ENCODE peak calls at places on chromosomes 2 and 18, in nine cellular contexts. Z is ascending aorta; D is prostate gland; T is suprapubic skin; P is lower lobe of right lung; F is left ventricle myocardium inferior; K is CD4-positive, alpha-beta memory T cell; B is GM23338; R is body of pancreas. W is an unnamed sample.

GRCh38 chr2:191048073-191048472 is 34.1 kb upstream of the STAT1 start:
- DNase-seq in Z (no peak), D (no peak), T (no peak), P (no peak), F (no peak), K (no peak), B (no peak), R (no peak), W (no peak)

GRCh38 chr2:157443795-157444642 is at the start of gene CYTIP:
- DNase-seq in Z (no peak), D (peak; percentile 8), T (no peak), P (peak; percentile 49), F (no peak), K (peak; percentile 78), B (no peak), R (no peak), W (no peak)

GRCh38 chr2:8004250-8004681 is 677.6 kb upstream of the ID2 start:
- DNase-seq in Z (no peak), D (no peak), T (no peak), P (no peak), F (no peak), K (no peak), B (no peak), R (no peak), W (peak; percentile 81)

GRCh38 chr18:5196253-5197031 is 615 bp downstream of the AKAIN1 start:
- DNase-seq in Z (no peak), D (no peak), T (peak; percentile 46), P (no peak), F (peak; percentile 11), K (no peak), B (peak; percentile 74), R (no peak), W (no peak)

GRCh38 chr2:1588994-1589611 is 155.2 kb downstream of the PXDN start:
- DNase-seq in Z (no peak), D (no peak), T (no peak), P (peak; percentile 34), F (no peak), K (no peak), B (peak; percentile 40), R (no peak), W (no peak)

GRCh38 chr18:24227976-24228660 is 89.3 kb downstream of the CABYR start:
- DNase-seq in Z (no peak), D (no peak), T (no peak), P (no peak), F (no peak), K (no peak), B (peak; percentile 24), R (no peak), W (no peak)

GRCh38 chr2:179139506-179139905 is 89.6 kb upstream of the CCDC141 start:
- DNase-seq in Z (no peak), D (no peak), T (no peak), P (no peak), F (no peak), K (no peak), B (no peak), R (no peak), W (no peak)

GRCh38 chr2:146537477-146537876 is 1307.4 kb upstream of the ACVR2A start:
- DNase-seq in Z (no peak), D (no peak), T (no peak), P (no peak), F (no peak), K (no peak), B (no peak), R (no peak), W (no peak)

GRCh38 chr2:83234291-83234690 is 1224.8 kb downstream of the SUCLG1 start:
- DNase-seq in Z (no peak), D (no peak), T (no peak), P (no peak), F (no peak), K (no peak), B (no peak), R (no peak), W (no peak)

GRCh38 chr2:27050281-27050995 is 1.0 kb upstream of the AGBL5 start:
- DNase-seq in Z (peak; percentile 72), D (peak; percentile 92), T (peak; percentile 95), P (peak; percentile 85), F (peak; percentile 86), K (peak; percentile 93), B (peak; percentile 95), R (peak; percentile 95), W (peak; percentile 96)

GRCh38 chr2:1676913-1677832 is 67.1 kb downstream of the PXDN start:
- DNase-seq in Z (no peak), D (no peak), T (no peak), P (peak; percentile 27), F (no peak), K (no peak), B (no peak), R (no peak), W (no peak)

GRCh38 chr2:39732492-39732891 is 46.6 kb downstream of the THUMPD2 start:
- DNase-seq in Z (no peak), D (no peak), T (no peak), P (no peak), F (no peak), K (no peak), B (no peak), R (no peak), W (no peak)

GRCh38 chr2:160408205-160408561 is 85.4 kb downstream of the RBMS1 start:
- DNase-seq in Z (no peak), D (no peak), T (peak; percentile 76), P (no peak), F (no peak), K (no peak), B (no peak), R (no peak), W (no peak)
- H3K4me3 ChIP-seq in Z (peak overlapping the region; percentile 92), D (peak overlapping the region; percentile 84), T (peak overlapping the region; percentile 97), P (peak overlapping the region; percentile 89), F (peak overlapping the region; percentile 95), K (no peak overlapping the region), B (peak overlapping the region; percentile 62), R (no peak overlapping the region), W (peak overlapping the region; percentile 38)

GRCh38 chr2:68698567-68699377 is 35.8 kb upstream of the ARHGAP25 start:
- DNase-seq in Z (no peak), D (no peak), T (no peak), P (no peak), F (no peak), K (no peak), B (no peak), R (no peak), W (no peak)
- H3K27ac ChIP-seq in Z (no peak overlapping the region), D (no peak overlapping the region), T (no peak overlapping the region), P (no peak overlapping the region), F (no peak overlapping the region), K (no peak overlapping the region), B (no peak overlapping the region), R (no peak overlapping the region), W (no peak overlapping the region)

GRCh38 chr2:207156451-207157161 is 9.1 kb downstream of the KLF7 start:
- DNase-seq in Z (no peak), D (no peak), T (no peak), P (no peak), F (no peak), K (no peak), B (no peak), R (no peak), W (no peak)
- H3K4me3 ChIP-seq in Z (peak overlapping the region; percentile 15), D (no peak overlapping the region), T (no peak overlapping the region), P (no peak overlapping the region), F (no peak overlapping the region), K (no peak overlapping the region), B (no peak overlapping the region), R (no peak overlapping the region), W (no peak overlapping the region)

GRCh38 chr18:58263733-58264469 is 219.9 kb downstream of the NEDD4L start:
- DNase-seq in Z (no peak), D (no peak), T (no peak), P (no peak), F (no peak), K (no peak), B (no peak), R (no peak), W (no peak)

GRCh38 chr18:58264846-58265245 is 220.8 kb downstream of the NEDD4L start:
- DNase-seq in Z (no peak), D (no peak), T (no peak), P (no peak), F (no peak), K (no peak), B (no peak), R (no peak), W (no peak)

GRCh38 chr18:58266291-58266690 is 222.3 kb downstream of the NEDD4L start:
- DNase-seq in Z (no peak), D (no peak), T (no peak), P (no peak), F (no peak), K (no peak), B (no peak), R (no peak), W (no peak)

GRCh38 chr18:58263055-58263732 is 219.2 kb downstream of the NEDD4L start:
- DNase-seq in Z (no peak), D (peak; percentile 63), T (no peak), P (no peak), F (no peak), K (no peak), B (peak; percentile 29), R (no peak), W (no peak)

DNA sequence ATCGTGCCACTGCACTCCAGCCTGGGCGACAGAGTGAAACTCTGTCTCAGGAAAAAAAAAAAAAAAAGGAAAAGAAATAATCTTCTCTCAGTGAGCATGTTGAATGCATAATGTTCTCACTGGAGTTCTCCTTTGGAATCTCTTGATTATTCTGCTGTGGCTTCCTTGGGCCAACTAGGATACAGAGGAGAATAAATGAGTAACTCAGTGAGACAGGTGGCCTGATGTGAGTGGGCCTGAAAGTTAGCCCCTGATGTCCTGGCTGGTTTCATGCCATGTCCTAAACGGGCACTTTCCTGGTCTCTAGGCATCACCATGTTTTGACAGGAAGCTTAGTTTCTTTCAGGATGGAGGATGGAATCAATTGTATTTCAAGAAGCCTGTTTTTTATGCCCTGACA is 218.6 kb downstream of the NEDD4L start:
- DNase-seq in Z (no peak), D (no peak), T (no peak), P (no peak), F (no peak), K (no peak), B (no peak), R (no peak), W (no peak)
- H3K27ac ChIP-seq in Z (no peak overlapping the region), D (peak overlapping the region; percentile 77), T (no peak overlapping the region), P (peak overlapping the region; percentile 68), F (peak overlapping the region; percentile 89), K (no peak overlapping the region), B (peak overlapping the region; percentile 48), R (peak overlapping the region; percentile 68), W (peak overlapping the region; percentile 48)

GRCh38 chr2:127423880-127424279 is 5.7 kb downstream of the PROC start:
- DNase-seq in Z (no peak), D (no peak), T (no peak), P (no peak), F (no peak), K (no peak), B (no peak), R (no peak), W (no peak)

GRCh38 chr2:127422631-127423475 is 4.6 kb downstream of the PROC start:
- DNase-seq in Z (no peak), D (no peak), T (no peak), P (peak; percentile 70), F (no peak), K (peak; percentile 52), B (peak; percentile 77), R (no peak), W (no peak)

GRCh38 chr2:127424598-127425379 is 6.6 kb downstream of the PROC start:
- DNase-seq in Z (no peak), D (no peak), T (no peak), P (no peak), F (no peak), K (no peak), B (no peak), R (no peak), W (no peak)

GRCh38 chr2:127421871-127422618 is 3.8 kb downstream of the PROC start:
- DNase-seq in Z (no peak), D (no peak), T (no peak), P (no peak), F (no peak), K (no peak), B (no peak), R (no peak), W (no peak)

GRCh38 chr2:127423476-127423840 is 5.2 kb downstream of the PROC start:
- DNase-seq in Z (no peak), D (no peak), T (no peak), P (no peak), F (no peak), K (no peak), B (peak; percentile 53), R (no peak), W (no peak)
- H3K4me3 ChIP-seq in Z (peak overlapping the region; percentile 41), D (peak overlapping the region; percentile 20), T (peak overlapping the region; percentile 45), P (peak overlapping the region; percentile 44), F (peak overlapping the region; percentile 50), K (no peak overlapping the region), B (peak overlapping the region; percentile 88), R (no peak overlapping the region), W (no peak overlapping the region)

W was measured in uterus.